ENCODE peak calls at places on chromosomes 7 and 10, in four cellular contexts. D, L, G and O are unnamed samples.
A peak's percentile ranks its signal among the peaks of the same experiment; 100 is the strongest.

GRCh38 chr7:104979167-104979841 is 34.7 kb upstream of the KMT2E start:
- DNase-seq in L (no peak), D (peak; percentile 85), G (no peak), O (no peak)

GRCh38 chr7:51007708-51008505 is 225.2 kb upstream of the GRB10 start:
- DNase-seq in G (no peak), L (no peak), D (peak; percentile 1), O (no peak)

GRCh38 chr10:56586391-56586790 is 225.3 kb upstream of the ZWINT start:
- DNase-seq in D (no peak), G (no peak), L (no peak), O (no peak)

GRCh38 chr10:51758366-51758765 is 59.0 kb upstream of the CSTF2T start:
- DNase-seq in G (no peak), D (no peak), L (no peak), O (no peak)

GRCh38 chr10:76736848-76737495 is 900.6 kb downstream of the KCNMA1 start:
- DNase-seq in G (no peak), L (no peak), D (no peak), O (no peak)

GRCh38 chr7:29113384-29114102 is 32.8 kb downstream of the CPVL start:
- DNase-seq in D (no peak), L (no peak), G (no peak), O (peak; percentile 30)

GRCh38 chr7:29998489-29998888 is 8.9 kb upstream of the SCRN1 start:
- DNase-seq in L (no peak), D (no peak), G (no peak), O (no peak)

GRCh38 chr10:132705173-132705572 is 80.8 kb downstream of the NKX6-2 start:
- DNase-seq in D (no peak), L (peak; percentile 77), G (peak; percentile 64), O (no peak)

GRCh38 chr10:120799849-120800248 is 51.3 kb upstream of the WDR11 start:
- DNase-seq in G (no peak), L (no peak), D (no peak), O (no peak)

GRCh38 chr7:82382276-82382675 is 61.3 kb downstream of the CACNA2D1 start:
- DNase-seq in G (no peak), D (no peak), L (no peak), O (no peak)

GRCh38 chr7:45185028-45185863 is 27.7 kb downstream of the RAMP3 start:
- DNase-seq in D (no peak), G (peak; percentile 13), L (no peak), O (no peak)

GRCh38 chr10:124101351-124101750 is 8.0 kb upstream of the CHST15 start:
- DNase-seq in D (no peak), G (no peak), L (no peak), O (no peak)

GRCh38 chr10:80324086-80324485 is 32.5 kb downstream of the DYDC1 start:
- DNase-seq in G (no peak), L (no peak), D (no peak), O (no peak)

GRCh38 chr10:50322075-50322474 is 70.8 kb upstream of the ASAH2 start:
- DNase-seq in G (no peak), D (no peak), L (no peak), O (no peak)

GRCh38 chr10:504131-504611 is 185.3 kb downstream of the DIP2C start:
- DNase-seq in L (no peak), G (no peak), D (no peak), O (no peak)

GRCh38 chr10:31769564-31769963 is 159.1 kb downstream of the ARHGAP12 start:
- DNase-seq in G (no peak), D (no peak), L (no peak), O (no peak)

GRCh38 chr10:23493711-23494110 is 54.8 kb downstream of the OTUD1 start:
- DNase-seq in L (no peak), G (no peak), D (no peak), O (no peak)

GRCh38 chr10:98246911-98247820 is 20.8 kb downstream of the LOXL4 start:
- DNase-seq in G (no peak), L (no peak), D (no peak), O (no peak)

GRCh38 chr10:17023386-17024298 is 106.0 kb downstream of the CUBN start:
- DNase-seq in G (peak; percentile 37), D (no peak), L (no peak), O (peak; percentile 70)

GRCh38 chr7:158392251-158392650 is 195.4 kb downstream of the PTPRN2 start:
- DNase-seq in G (no peak), L (peak; percentile 66), D (no peak), O (no peak)

GRCh38 chr7:24025094-24025493 is 258.9 kb upstream of the NPY start:
- DNase-seq in G (no peak), D (no peak), L (no peak), O (no peak)

DNA sequence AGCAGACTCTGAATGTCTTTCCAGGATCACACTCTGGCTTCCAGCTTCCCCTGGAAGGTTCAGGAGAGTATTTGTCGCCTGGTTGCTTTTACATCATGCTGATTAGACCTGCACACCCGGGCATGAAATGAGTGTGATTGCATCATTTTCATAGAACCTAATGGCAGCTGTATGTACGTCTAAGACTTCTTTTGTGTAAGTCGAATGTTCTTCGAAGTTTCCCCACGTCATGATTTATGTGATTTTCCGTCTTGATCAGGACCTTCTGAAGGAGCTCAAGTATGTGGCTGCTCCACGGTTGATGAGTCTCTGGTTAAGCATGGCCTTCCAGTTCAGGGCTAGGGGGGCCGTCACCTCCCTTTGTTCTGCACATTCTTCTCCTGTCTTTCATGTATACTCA is 4.5 kb downstream of the EIF4H start:
- DNase-seq in D (no peak), L (no peak), G (no peak), O (no peak)
- H3K27ac ChIP-seq in D (no peak overlapping the region), L (no peak overlapping the region), G (peak overlapping the region; percentile 40), O (peak overlapping the region; percentile 32)

GRCh38 chr7:31075006-31075405 is 22.9 kb downstream of the ADCYAP1R1 start:
- DNase-seq in L (no peak), D (no peak), G (no peak), O (no peak)

GRCh38 chr7:31076051-31076450 is 23.9 kb downstream of the ADCYAP1R1 start:
- DNase-seq in L (no peak), D (no peak), G (no peak), O (no peak)

GRCh38 chr7:31073486-31074383 is 21.6 kb downstream of the ADCYAP1R1 start:
- DNase-seq in D (no peak), L (no peak), G (no peak), O (no peak)

GRCh38 chr7:31076641-31077310 is 24.7 kb downstream of the ADCYAP1R1 start:
- DNase-seq in D (no peak), G (no peak), L (no peak), O (no peak)

GRCh38 chr7:31074403-31074802 is 22.3 kb downstream of the ADCYAP1R1 start:
- DNase-seq in L (peak; percentile 72), D (no peak), G (no peak), O (no peak)
- TF ChIP-seq POLR2AphosphoS5 in L (no peak), D (no peak), G (no peak), O (peak; percentile 11)

GRCh38 chr7:132081686-132082085 is 494.6 kb downstream of the PLXNA4 start:
- DNase-seq in D (no peak), L (no peak), G (no peak), O (no peak)
- H3K4me1 ChIP-seq in D (no peaks in the 10 kb centered on the region), L (no peaks in the 10 kb centered on the region), G (peaks cover 11% of the 10 kb centered on the region), O (peaks cover 11% of the 10 kb centered on the region)

DNA sequence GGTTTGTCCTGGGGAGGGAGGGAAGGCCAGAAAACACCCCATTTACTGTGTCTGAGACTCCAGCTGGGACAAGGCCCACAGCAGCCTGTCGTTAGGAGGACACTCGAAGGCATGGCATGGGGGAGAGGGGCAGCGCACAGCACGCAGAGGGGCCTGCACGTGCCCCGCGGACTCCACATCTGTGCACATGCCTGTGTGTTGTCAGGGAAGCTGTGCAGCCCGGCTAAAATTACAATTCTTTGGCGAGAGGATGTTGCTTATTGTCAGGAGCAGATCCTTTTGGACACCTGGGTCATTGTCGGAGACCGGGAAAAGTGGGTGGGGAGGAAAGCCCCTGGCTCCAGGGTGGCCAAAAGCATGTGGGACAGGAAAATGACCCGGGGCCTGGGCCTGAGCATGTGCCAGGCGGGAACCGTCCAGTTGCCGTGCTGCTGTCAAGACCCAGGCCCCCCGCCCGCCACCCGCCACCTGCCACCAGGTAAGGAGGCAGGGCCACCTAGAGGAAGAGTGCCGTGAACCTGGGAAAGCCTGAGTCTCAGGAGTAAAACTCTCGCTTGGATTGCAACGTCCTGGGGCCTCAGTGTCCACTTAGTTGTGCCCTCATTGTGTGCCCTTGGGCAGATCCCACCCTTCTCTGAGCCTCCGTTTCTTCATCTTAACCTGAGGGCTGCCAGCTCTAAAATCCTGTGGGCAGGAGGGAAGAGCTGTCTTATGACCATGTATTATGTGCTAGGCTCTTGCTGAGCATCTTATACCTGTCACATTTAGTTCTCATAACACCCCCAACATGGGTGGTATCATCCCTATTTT is 7.2 kb downstream of the VSIR start:
- DNase-seq in G (no peak), D (no peak), L (peak; percentile 85), O (peak; percentile 24)
- H3K27ac ChIP-seq in G (peak overlapping the region; percentile 93), D (peak overlapping the region; percentile 86), L (peak overlapping the region; percentile 88), O (peak overlapping the region; percentile 91)

DNA sequence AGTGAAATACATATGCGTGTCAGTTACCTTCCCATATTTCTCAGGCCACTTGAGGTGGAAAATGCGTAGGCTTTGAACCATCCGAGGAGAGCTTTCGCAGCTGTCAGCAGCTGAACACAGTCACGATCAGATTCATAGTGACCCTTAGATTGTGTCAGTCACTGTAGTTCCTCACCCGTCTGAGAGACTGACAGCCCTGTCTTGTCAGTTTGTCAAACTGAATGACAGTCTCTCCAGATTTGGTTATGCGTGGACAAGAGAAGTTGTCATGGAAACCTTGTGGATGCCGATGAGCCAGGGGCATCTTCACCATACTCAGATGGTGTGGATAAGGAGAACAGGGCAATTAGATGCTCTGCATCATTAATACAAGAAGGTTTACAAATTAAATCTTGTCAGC is 546.3 kb downstream of the TYW1 start:
- DNase-seq in D (no peak), L (no peak), G (no peak), O (no peak)
- TF ChIP-seq POLR2AphosphoS5 in D (no peak), L (no peak), G (no peak), O (no peak)